ENCODE peak calls at places on chromosomes 13 and 19, in ten cellular contexts. A is brain microvascular endothelial cell; I is NCI-H1092 treated with DMSO at 0.1 percent for 48 hours; V is kidney epithelial cell; Z is nephron progenitor cell; Y is CD4-positive, alpha-beta T cell; D is AG08396; T is anterior cingulate cortex; Q is A172; C is immature natural killer cell. F is an unnamed sample.

GRCh38 chr13:37068962-37069361 is 9.5 kb upstream of the SUPT20H start:
- DNase-seq in Q (no peak), V (no peak), T (no peak), A (no peak), C (no peak), I (no peak), Z (no peak), Y (no peak), D (no peak), F (no peak)

GRCh38 chr13:41199526-41199925 is 5.2 kb upstream of the KBTBD7 start:
- DNase-seq in T (no peak), Q (no peak), Z (no peak), V (no peak), Y (no peak), A (no peak), I (no peak), D (no peak), C (no peak), F (no peak)

GRCh38 chr19:31264379-31264778 is 84.9 kb downstream of the TSHZ3 start:
- DNase-seq in T (no peak), A (no peak), D (no peak), C (no peak), I (no peak), V (no peak), Z (no peak), Q (no peak), Y (no peak), F (no peak)

GRCh38 chr13:102091231-102091630 is 310.6 kb downstream of the FGF14 start:
- DNase-seq in I (no peak), A (peak), Z (no peak), T (no peak), D (no peak), Q (peak), Y (no peak), V (no peak), C (no peak), F (peak)

GRCh38 chr13:112346173-112346898 is 29.8 kb upstream of the SPACA7 start:
- DNase-seq in I (peak), C (no peak), Z (peak), V (no peak), D (no peak), Q (peak), Y (no peak), T (no peak), A (no peak), F (no peak)

GRCh38 chr13:44932171-44932849 is 57.0 kb downstream of the NUFIP1 start:
- DNase-seq in T (no peak), D (no peak), Q (peak), I (no peak), Y (no peak), V (no peak), C (no peak), A (peak), Z (no peak), F (no peak)

GRCh38 chr19:44588753-44589112 is 24.6 kb upstream of the IGSF23 start:
- DNase-seq in V (no peak), I (no peak), Y (no peak), D (no peak), Q (peak), A (no peak), Z (no peak), T (no peak), C (no peak), F (no peak)

GRCh38 chr19:3282564-3282963 is 58.1 kb downstream of the CELF5 start:
- DNase-seq in V (no peak), Y (no peak), Q (no peak), I (no peak), Z (no peak), T (no peak), A (no peak), C (no peak), D (no peak), F (no peak)

GRCh38 chr19:34409189-34410164 is 5.3 kb downstream of the PDCD2L start:
- DNase-seq in Q (no peak), I (no peak), V (no peak), Y (no peak), T (no peak), C (no peak), Z (no peak), D (no peak), A (no peak), F (no peak)

GRCh38 chr19:2729943-2730818 is 9.0 kb upstream of the DIRAS1 start:
- DNase-seq in V (no peak), T (no peak), C (no peak), Z (no peak), A (no peak), Y (no peak), Q (no peak), D (no peak), I (no peak), F (no peak)

GRCh38 chr19:18737954-18738351 is 53.2 kb downstream of the COMP start:
- DNase-seq in Z (no peak), Q (no peak), V (peak), T (no peak), Y (no peak), C (no peak), I (no peak), A (no peak), D (no peak), F (no peak)

GRCh38 chr19:48274173-48274572 is 4.3 kb downstream of the ZNF114 start:
- DNase-seq in Q (no peak), T (no peak), Z (no peak), I (no peak), D (peak), C (no peak), V (no peak), A (no peak), Y (no peak), F (no peak)

GRCh38 chr19:6662692-6663091 is 7.3 kb downstream of the TNFSF14 start:
- DNase-seq in Z (no peak), D (no peak), I (no peak), Y (no peak), Q (no peak), A (no peak), T (no peak), C (no peak), V (no peak), F (no peak)

GRCh38 chr13:23578411-23579071 is 8.3 kb downstream of the TNFRSF19 start:
- DNase-seq in Q (peak), T (no peak), V (no peak), Z (peak), C (peak), Y (peak), D (peak), I (peak), A (peak), F (no peak)

GRCh38 chr19:29014857-29015436 is 198.0 kb downstream of the UQCRFS1 start:
- DNase-seq in Q (no peak), Y (no peak), T (no peak), Z (no peak), C (no peak), I (no peak), V (no peak), D (no peak), A (no peak), F (no peak)

GRCh38 chr13:27791146-27791900 is 960 bp upstream of the GSX1 start:
- DNase-seq in T (no peak), Y (no peak), I (peak), Z (no peak), V (no peak), C (no peak), Q (no peak), A (no peak), D (no peak), F (no peak)

GRCh38 chr13:25170554-25171107 is 1.5 kb downstream of the AMER2 start:
- DNase-seq in V (no peak), Z (peak), Y (no peak), T (peak), D (peak), C (no peak), Q (no peak), I (peak), A (no peak), F (no peak)

GRCh38 chr19:24033962-24034342 is 53.0 kb upstream of the ZNF254 start:
- DNase-seq in D (peak), Q (peak), A (peak), Y (no peak), Z (peak), T (no peak), V (no peak), I (peak), C (peak), F (peak)

GRCh38 chr13:29684441-29684840 is 89.0 kb upstream of the SLC7A1 start:
- DNase-seq in C (no peak), V (no peak), A (no peak), I (no peak), Z (no peak), T (no peak), Y (no peak), D (no peak), Q (peak), F (peak)

GRCh38 chr19:43148233-43148632 is 38.1 kb downstream of the PSG5 start:
- DNase-seq in Z (no peak), D (peak), C (no peak), Q (peak), A (peak), V (peak), T (no peak), I (no peak), Y (no peak), F (peak)